ENCODE peak calls at places on chromosomes 6 and 20, in four cellular contexts. Z is IMR-90, R is GM12878, A is K562. K is an unnamed sample.
A peak's percentile ranks its signal among the peaks of the same experiment; 100 is the strongest.

GRCh38 chr20:17621229-17621968 is 51.5 kb downstream of the DSTN start:
- DNase-seq in Z (no peak), R (no peak), A (no peak), K (no peak)

GRCh38 chr6:138590796-138591709 is 91.8 kb upstream of the NHSL1 start:
- DNase-seq in Z (peak; percentile 79), R (peak; percentile 31), A (peak; percentile 72), K (peak; percentile 75)

GRCh38 chr20:20327756-20328155 is 40.1 kb upstream of the INSM1 start:
- DNase-seq in Z (peak; percentile 1), R (no peak), A (no peak), K (no peak)

GRCh38 chr20:53708129-53708968 is 114.7 kb upstream of the ZNF217 start:
- DNase-seq in Z (peak; percentile 85), R (peak; percentile 94), A (no peak), K (no peak)

GRCh38 chr6:159461266-159461665 is 231.8 kb downstream of the SOD2 start:
- DNase-seq in Z (no peak), R (no peak), A (no peak), K (no peak)

GRCh38 chr20:61937963-61938838 is 127.5 kb downstream of the TAF4 start:
- DNase-seq in Z (no peak), R (no peak), A (no peak), K (no peak)

GRCh38 chr6:36682328-36683144 is 4.0 kb downstream of the CDKN1A start:
- DNase-seq in Z (no peak), R (no peak), A (no peak), K (no peak)

GRCh38 chr6:103154779-103155572 is 1704.7 kb downstream of the HACE1 start:
- DNase-seq in Z (no peak), R (no peak), A (no peak), K (no peak)

GRCh38 chr6:17935188-17936149 is 52.0 kb downstream of the KIF13A start:
- DNase-seq in Z (no peak), R (no peak), A (no peak), K (no peak)

GRCh38 chr6:83838727-83839126 is 14.4 kb upstream of the RIPPLY2 start:
- DNase-seq in Z (peak; percentile 15), R (no peak), A (no peak), K (no peak)

GRCh38 chr6:107576852-107577251 is 86.9 kb downstream of the SOBP start:
- DNase-seq in Z (peak; percentile 81), R (no peak), A (no peak), K (peak; percentile 50)

GRCh38 chr6:21277601-21278043 is 315.9 kb upstream of the SOX4 start:
- DNase-seq in Z (no peak), R (no peak), A (no peak), K (no peak)

GRCh38 chr6:11618533-11618932 is 81.0 kb downstream of the TMEM170B start:
- DNase-seq in Z (peak; percentile 49), R (peak; percentile 13), A (no peak), K (peak; percentile 65)

GRCh38 chr6:135087403-135087802 is 32.8 kb upstream of the HBS1L start:
- DNase-seq in Z (no peak), R (no peak), A (no peak), K (no peak)

GRCh38 chr6:41451039-41451438 is 95.1 kb upstream of the FOXP4 start:
- DNase-seq in Z (no peak), R (no peak), A (peak; percentile 56), K (no peak)
- H3K27ac ChIP-seq in Z (no peak overlapping the region), R (no peak overlapping the region), A (no peak overlapping the region), K (no peak overlapping the region)

GRCh38 chr20:56626367-56627121 is 2.6 kb upstream of the TFAP2C start:
- DNase-seq in Z (no peak), R (no peak), A (peak; percentile 54), K (no peak)
- H3K4me2 ChIP-seq in Z (no peak overlapping the region), R (no peak overlapping the region), A (no peak overlapping the region), K (no peak overlapping the region)

GRCh38 chr20:34579191-34579661 is 20.7 kb downstream of the MAP1LC3A start:
- DNase-seq in Z (peak; percentile 82), R (no peak), A (no peak), K (peak; percentile 83)
- TF ChIP-seq FOS in Z (peak; percentile 87), R (no peak), A (peak; percentile 1), K (peak; percentile 100)

DNA sequence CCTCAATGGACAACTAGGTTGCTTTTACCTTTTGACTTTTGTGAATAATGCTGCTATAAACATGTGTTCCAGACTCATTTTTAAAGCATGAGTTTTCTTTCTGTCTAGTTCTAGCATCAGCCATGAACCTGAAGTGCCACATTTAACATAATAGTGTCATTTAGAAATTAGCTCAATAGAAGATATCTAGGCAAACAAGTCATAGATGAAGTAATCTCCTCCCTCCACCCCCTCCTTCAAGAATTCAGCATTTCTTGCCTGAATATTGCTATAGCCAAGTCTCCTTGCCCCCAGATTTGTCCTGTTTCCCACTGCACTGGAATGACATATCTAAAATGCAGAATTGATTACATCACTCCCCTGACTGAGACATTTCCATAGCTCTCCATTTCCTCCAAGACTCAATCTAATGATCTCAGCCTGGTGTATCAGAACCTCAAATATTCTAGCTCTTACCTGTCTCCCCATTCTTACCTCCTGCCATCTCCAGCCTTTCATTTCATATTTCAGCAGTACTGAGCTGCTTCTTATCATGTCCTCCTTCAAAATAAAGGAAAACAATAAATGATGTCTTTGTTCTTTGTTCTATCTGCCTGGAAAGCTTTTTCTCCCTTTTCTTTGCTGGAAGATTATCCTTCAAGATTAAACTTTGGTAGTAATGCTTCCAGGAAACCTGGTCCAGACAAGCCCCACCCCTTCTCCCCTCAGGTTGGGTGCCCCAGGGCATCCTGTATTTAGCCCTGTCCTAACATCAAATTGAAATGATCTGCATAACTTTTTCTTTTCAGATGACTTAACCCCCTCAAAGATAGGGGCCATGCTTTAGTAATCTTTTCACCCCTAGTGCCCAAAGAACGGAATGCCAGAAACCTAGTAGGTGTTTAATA is 135.1 kb upstream of the BACH2 start:
- DNase-seq in Z (no peak), R (no peak), A (no peak), K (no peak)
- H3K27ac ChIP-seq in Z (no peak overlapping the region), R (no peak overlapping the region), A (no peak overlapping the region), K (no peak overlapping the region)

DNA sequence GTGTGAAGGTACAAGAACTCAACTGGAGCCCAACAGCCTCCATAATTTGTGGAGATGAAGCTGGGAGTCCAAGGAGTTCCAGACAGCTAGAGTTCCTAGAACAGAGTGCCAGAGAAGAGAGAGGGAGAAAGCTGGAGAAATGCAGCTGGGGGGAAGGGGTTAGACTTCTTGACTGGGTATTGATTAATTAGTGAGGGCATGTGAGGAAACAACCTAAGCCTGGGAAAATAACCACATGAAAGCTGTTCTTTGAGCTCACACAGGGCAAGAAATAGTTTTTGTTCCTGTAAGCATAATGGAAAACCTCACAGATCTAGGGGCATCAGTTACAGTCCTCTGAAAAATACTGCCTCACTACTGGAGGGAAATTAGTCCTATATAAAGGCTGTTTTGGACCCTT is 230.5 kb upstream of the FKBP1C start:
- DNase-seq in Z (no peak), R (no peak), A (no peak), K (no peak)
- H3K4me2 ChIP-seq in Z (no peak overlapping the region), R (no peak overlapping the region), A (no peak overlapping the region), K (no peak overlapping the region)

GRCh38 chr20:44770480-44771171 is 25.0 kb downstream of the KCNK15 start:
- DNase-seq in Z (no peak), R (no peak), A (no peak), K (no peak)
- TF ChIP-seq FOS in Z (no peak), R (no peak), A (no peak), K (no peak)

GRCh38 chr6:32882879-32883250 is 28.9 kb downstream of the PSMB9 start:
- DNase-seq in Z (peak; percentile 82), R (no peak), A (no peak), K (no peak)
- H3K27ac ChIP-seq in Z (no peak overlapping the region), R (no peak overlapping the region), A (no peak overlapping the region), K (no peak overlapping the region)